ENCODE peak calls at places on chromosomes 5 and 9, in four cellular contexts. Y is NCI-H524 treated with DMSO at 0.1 percent for 48 hours; T is effector CD4-positive, alpha-beta T cell; N is NCI-H748 treated with DMSO at 0.1 percent for 48 hours. F is an unnamed sample.

GRCh38 chr5:53360811-53361210 is 119.6 kb upstream of the FST start:
- DNase-seq in N (no peak), T (no peak), Y (no peak), F (no peak)

GRCh38 chr5:159405611-159406031 is 75.3 kb upstream of the IL12B start:
- DNase-seq in N (no peak), Y (no peak), T (no peak), F (no peak)

GRCh38 chr5:61949054-61949679 is 356.8 kb upstream of the KIF2A start:
- DNase-seq in Y (no peak), N (no peak), T (no peak), F (no peak)

GRCh38 chr5:36664762-36665161 is 58.4 kb downstream of the SLC1A3 start:
- DNase-seq in Y (no peak), N (no peak), T (no peak), F (no peak)

GRCh38 chr9:105877719-105878118 is 183.4 kb downstream of the TMEM38B start:
- DNase-seq in N (peak; percentile 18), T (no peak), Y (peak; percentile 46), F (peak; percentile 50)

GRCh38 chr5:17880869-17881268 is 246.6 kb downstream of the TAF11L14 start:
- DNase-seq in N (no peak), T (no peak), Y (no peak), F (no peak)

GRCh38 chr9:122347348-122348287 is 23.2 kb upstream of the PTGS1 start:
- DNase-seq in Y (no peak), T (no peak), N (no peak), F (no peak)

GRCh38 chr5:43191740-43192557 is at the start of gene NIM1K:
- DNase-seq in T (no peak), N (peak; percentile 83), Y (peak; percentile 71), F (no peak)

GRCh38 chr9:91489391-91489899 is 65.8 kb upstream of the NFIL3 start:
- DNase-seq in T (no peak), N (no peak), Y (no peak), F (no peak)

GRCh38 chr5:98307811-98308210 is 465.7 kb upstream of the RGMB start:
- DNase-seq in T (no peak), Y (no peak), N (no peak), F (no peak)

GRCh38 chr5:72956324-72957140 is 691 bp downstream of the FCHO2 start:
- DNase-seq in T (no peak), N (peak; percentile 65), Y (no peak), F (peak; percentile 15)

GRCh38 chr5:176438959-176439757 is 9.0 kb upstream of the FAF2 start:
- DNase-seq in T (no peak), Y (no peak), N (no peak), F (no peak)

GRCh38 chr9:4855861-4856260 is 63.1 kb downstream of the RCL1 start:
- DNase-seq in N (no peak), Y (no peak), T (no peak), F (no peak)

GRCh38 chr5:76299592-76299991 is 103.5 kb upstream of the IQGAP2 start:
- DNase-seq in Y (no peak), N (no peak), T (no peak), F (no peak)

GRCh38 chr5:58490397-58491072 is 700 bp upstream of the GAPT start:
- DNase-seq in T (no peak), N (no peak), Y (no peak), F (no peak)

GRCh38 chr9:106526805-106527204 is 336.2 kb upstream of the ZNF462 start:
- DNase-seq in Y (no peak), T (no peak), N (no peak), F (no peak)

GRCh38 chr9:130682490-130683121 is 11.0 kb upstream of the EXOSC2 start:
- DNase-seq in N (peak; percentile 74), Y (no peak), T (peak; percentile 43), F (peak; percentile 37)

GRCh38 chr5:61306531-61307195 is 25.4 kb upstream of the ZSWIM6 start:
- DNase-seq in T (no peak), N (no peak), Y (no peak), F (no peak)

GRCh38 chr9:89810434-89810833 is 205.6 kb downstream of the GADD45G start:
- DNase-seq in Y (peak; percentile 86), T (no peak), N (no peak), F (no peak)

GRCh38 chr5:136159457-136159856 is 26.8 kb downstream of the SMAD5 start:
- DNase-seq in T (no peak), N (no peak), Y (no peak), F (no peak)

GRCh38 chr9:92289708-92290390 is 3.6 kb downstream of the IARS1 start:
- DNase-seq in T (no peak), Y (no peak), N (no peak), F (no peak)

GRCh38 chr9:133710661-133711427 is 27.3 kb downstream of the SARDH start:
- DNase-seq in Y (no peak), T (no peak), N (no peak), F (no peak)

GRCh38 chr9:137724818-137725240 is 106.0 kb downstream of the EHMT1 start:
- DNase-seq in N (no peak), T (no peak), Y (no peak), F (no peak)

GRCh38 chr5:157494178-157494830 is 34.3 kb downstream of the NIPAL4 start:
- DNase-seq in N (no peak), T (no peak), Y (no peak), F (no peak)

GRCh38 chr5:172807766-172808311 is 26.2 kb upstream of the ERGIC1 start:
- DNase-seq in N (no peak), T (no peak), Y (no peak), F (no peak)

GRCh38 chr5:9765421-9765820 is 135.3 kb upstream of the TAS2R1 start:
- DNase-seq in T (no peak), N (no peak), Y (peak; percentile 85), F (no peak)

GRCh38 chr9:34253460-34253837 is 74.6 kb downstream of the UBAP1 start:
- DNase-seq in Y (no peak), N (no peak), T (no peak), F (no peak)

GRCh38 chr5:116815081-116815480 is 240.5 kb upstream of the SEMA6A start:
- DNase-seq in T (no peak), Y (no peak), N (no peak), F (no peak)